ENCODE peak calls at places on chromosome 16, in five cellular contexts. H, K, B, C and Z are unnamed samples.
A peak's percentile ranks its signal among the peaks of the same experiment; 100 is the strongest.

GRCh38 chr16:2769675-2770056 is 7.4 kb downstream of the ELOB start:
- DNase-seq in C (peak; percentile 75), B (no peak), K (no peak), H (no peak), Z (no peak)

GRCh38 chr16:22670044-22670536 is 143.9 kb upstream of the HS3ST2 start:
- DNase-seq in K (no peak), H (no peak), C (no peak), B (no peak), Z (no peak)

GRCh38 chr16:54282923-54283734 is 3.5 kb downstream of the IRX3 start:
- DNase-seq in H (no peak), B (no peak), C (no peak), K (no peak), Z (no peak)

GRCh38 chr16:23160574-23160973 is 11.3 kb upstream of the USP31 start:
- DNase-seq in C (no peak), B (no peak), H (no peak), K (no peak), Z (no peak)

GRCh38 chr16:78311831-78312230 is 212.4 kb downstream of the WWOX start:
- DNase-seq in B (no peak), K (no peak), C (no peak), H (no peak), Z (no peak)

GRCh38 chr16:23898682-23899430 is 63.1 kb downstream of the PRKCB start:
- DNase-seq in H (no peak), B (no peak), K (no peak), C (no peak), Z (no peak)

GRCh38 chr16:85380002-85380395 is 233.1 kb upstream of the GSE1 start:
- DNase-seq in B (no peak), K (no peak), C (no peak), H (no peak), Z (no peak)

GRCh38 chr16:8951447-8952280 is 12.0 kb downstream of the USP7 start:
- DNase-seq in H (no peak), K (no peak), C (no peak), B (peak; percentile 36), Z (peak; percentile 84)

GRCh38 chr16:48611329-48612137 is 1.6 kb upstream of the N4BP1 start:
- DNase-seq in B (no peak), C (peak; percentile 62), H (no peak), K (peak; percentile 89), Z (no peak)

GRCh38 chr16:50360779-50361178 is 8.0 kb downstream of the BRD7 start:
- DNase-seq in B (no peak), H (no peak), C (no peak), K (no peak), Z (no peak)

GRCh38 chr16:27977966-27978365 is 85.5 kb downstream of the GSG1L start:
- DNase-seq in K (no peak), H (no peak), C (no peak), B (no peak), Z (no peak)

GRCh38 chr16:30406911-30407793 is at the start of gene ZNF771:
- DNase-seq in C (peak; percentile 95), K (peak; percentile 96), B (peak; percentile 90), H (peak; percentile 83), Z (peak; percentile 92)

GRCh38 chr16:1172651-1173050 is 19.7 kb downstream of the CACNA1H start:
- DNase-seq in H (no peak), K (no peak), B (no peak), C (no peak), Z (no peak)

GRCh38 chr16:82542714-82543113 is 84.1 kb upstream of the CDH13 start:
- DNase-seq in C (no peak), B (no peak), H (no peak), K (no peak), Z (no peak)

GRCh38 chr16:702341-702740 is 3.3 kb downstream of the FBXL16 start:
- DNase-seq in H (no peak), K (no peak), C (no peak), B (no peak), Z (no peak)

GRCh38 chr16:14329727-14330363 is 258.7 kb downstream of the MRTFB start:
- DNase-seq in B (no peak), H (no peak), C (no peak), K (no peak), Z (no peak)

GRCh38 chr16:9154576-9155410 is 63.3 kb downstream of the HAPSTR1 start:
- DNase-seq in K (no peak), C (no peak), H (no peak), B (no peak), Z (no peak)

GRCh38 chr16:15521758-15522509 is 87.5 kb downstream of the BMERB1 start:
- DNase-seq in H (no peak), C (no peak), K (no peak), B (no peak), Z (no peak)

GRCh38 chr16:48850097-48850496 is 240.1 kb upstream of the N4BP1 start:
- DNase-seq in H (no peak), C (no peak), K (no peak), B (no peak), Z (no peak)

GRCh38 chr16:16014329-16015224 is 65.2 kb downstream of the ABCC1 start:
- DNase-seq in C (peak; percentile 81), B (no peak), H (peak; percentile 87), K (no peak), Z (no peak)

GRCh38 chr16:66905633-66906539 is 12.8 kb downstream of the CDH16 start:
- DNase-seq in H (no peak), K (peak; percentile 60), C (peak; percentile 86), B (no peak), Z (peak; percentile 51)

GRCh38 chr16:57773680-57774295 is 28.5 kb downstream of the KIFC3 start:
- DNase-seq in K (no peak), H (no peak), B (no peak), C (peak; percentile 56), Z (no peak)

GRCh38 chr16:16012144-16012543 is 62.7 kb downstream of the ABCC1 start:
- DNase-seq in H (no peak), K (no peak), B (no peak), C (no peak), Z (no peak)

GRCh38 chr16:51268237-51268636 is 117.2 kb upstream of the SALL1 start:
- DNase-seq in B (no peak), K (no peak), H (no peak), C (no peak), Z (no peak)

GRCh38 chr16:68357923-68358322 is 47.1 kb downstream of the PRMT7 start:
- DNase-seq in C (no peak), H (no peak), K (no peak), B (no peak), Z (no peak)

GRCh38 chr16:67892899-67893790 is at the start of gene PSKH1:
- DNase-seq in C (peak; percentile 98), B (peak; percentile 100), K (peak; percentile 80), H (peak; percentile 99), Z (peak; percentile 95)

GRCh38 chr16:71201556-71201955 is 29.0 kb downstream of the HYDIN start:
- DNase-seq in B (no peak), C (no peak), K (no peak), H (no peak), Z (no peak)

GRCh38 chr16:11471548-11471947 is 115.2 kb downstream of the LITAF start:
- DNase-seq in H (no peak), C (no peak), B (no peak), K (no peak), Z (no peak)

GRCh38 chr16:79931721-79932120 is 331.2 kb upstream of the MAF start:
- DNase-seq in H (no peak), K (no peak), C (no peak), B (no peak), Z (no peak)

GRCh38 chr16:17529982-17530760 is 59.4 kb upstream of the XYLT1 start:
- DNase-seq in K (no peak), H (no peak), B (peak; percentile 14), C (no peak), Z (no peak)

GRCh38 chr16:15880909-15881308 is 7.5 kb downstream of the CEP20 start:
- DNase-seq in K (no peak), B (no peak), C (no peak), H (no peak), Z (no peak)

GRCh38 chr16:89618114-89618999 is 4.9 kb downstream of the DPEP1 start:
- DNase-seq in C (no peak), B (no peak), H (no peak), K (no peak), Z (no peak)

GRCh38 chr16:3095869-3096268 is 3.2 kb downstream of the ZSCAN10 start:
- DNase-seq in K (no peak), C (no peak), B (peak; percentile 88), H (peak; percentile 63), Z (peak; percentile 80)